ENCODE peak calls at places on chromosomes 16 and 17, in four cellular contexts. G is DMS 273 treated with DMSO at 0.1 percent for 48 hours; B is activated naive CD4-positive, alpha-beta T cell treated with anti-CD3 and anti-CD28 coated beads, Interleukin-2, amount 50 U/mL, for 16 hours; R is central memory CD4-positive, alpha-beta T cell. Y is an unnamed sample.

GRCh38 chr16:11414815-11415775 is 69.8 kb downstream of the RMI2 start:
- DNase-seq in G (peak; percentile 58), B (no peak), R (no peak), Y (no peak)

GRCh38 chr17:62888148-62888547 is 77.9 kb upstream of the TANC2 start:
- DNase-seq in G (no peak), B (no peak), R (no peak), Y (peak; percentile 39)

GRCh38 chr16:8924214-8924613 is 39.5 kb downstream of the USP7 start:
- DNase-seq in G (no peak), B (no peak), R (no peak), Y (no peak)

GRCh38 chr16:50653056-50653455 is 28.1 kb downstream of the SNX20 start:
- DNase-seq in G (no peak), B (no peak), R (no peak), Y (no peak)

GRCh38 chr17:48751172-48751571 is 22.6 kb upstream of the HOXB13 start:
- DNase-seq in G (no peak), B (no peak), R (no peak), Y (no peak)

GRCh38 chr17:53626286-53626685 is 196.4 kb upstream of the KIF2B start:
- DNase-seq in G (peak; percentile 4), B (no peak), R (no peak), Y (peak; percentile 38)

GRCh38 chr17:70736375-70736957 is 567.1 kb downstream of the KCNJ2 start:
- DNase-seq in G (no peak), B (no peak), R (no peak), Y (no peak)

GRCh38 chr17:83144421-83145357 is 65.3 kb downstream of the METRNL start:
- DNase-seq in G (no peak), B (no peak), R (no peak), Y (no peak)

GRCh38 chr17:15231851-15232516 is 33.1 kb downstream of the PMP22 start:
- DNase-seq in G (no peak), B (no peak), R (no peak), Y (no peak)

GRCh38 chr16:71889147-71889546 is 5.2 kb upstream of the ZNF821 start:
- DNase-seq in G (no peak), B (no peak), R (no peak), Y (no peak)

GRCh38 chr17:81931557-81932332 is 4.2 kb upstream of the MAFG start:
- DNase-seq in G (peak; percentile 46), B (no peak), R (no peak), Y (no peak)

GRCh38 chr16:72008424-72009216 is at the start of gene DHODH:
- DNase-seq in G (peak; percentile 96), B (peak; percentile 99), R (peak; percentile 98), Y (peak; percentile 89)

GRCh38 chr17:11935734-11936406 is 61.4 kb downstream of the ZNF18 start:
- DNase-seq in G (no peak), B (no peak), R (no peak), Y (peak; percentile 42)

GRCh38 chr17:11292491-11292890 is 51.5 kb downstream of the SHISA6 start:
- DNase-seq in G (no peak), B (no peak), R (no peak), Y (no peak)

GRCh38 chr17:15233022-15233805 is 31.9 kb downstream of the PMP22 start:
- DNase-seq in G (no peak), B (no peak), R (no peak), Y (peak; percentile 68)

GRCh38 chr17:42428141-42428944 is 5.3 kb upstream of the CAVIN1 start:
- DNase-seq in G (peak; percentile 42), B (peak; percentile 31), R (peak; percentile 40), Y (peak; percentile 99)

GRCh38 chr16:1197237-1197866 is 27.7 kb downstream of the TPSG1 start:
- DNase-seq in G (no peak), B (no peak), R (no peak), Y (no peak)